ENCODE peak calls at places on chromosome 19, in ten cellular contexts. One of them, this sample, is unnamed.

GRCh38 chr19:43124360-43124759 is 41.9 kb upstream of the PSG2 start:
- DNase-seq in HT-29: peak
- DNase-seq in stimulated activated CD8-positive, alpha-beta memory T cell treated with anti-CD3 and anti-CD28 coated beads, Interleukin-15, amount 100 ng/mL, for 24 hours: no peak
- DNase-seq in GM06990: no peak
- DNase-seq in thoracic aorta: no peak
- DNase-seq in astrocyte of the cerebellum: no peak
- DNase-seq in GF-D8: no peak
- DNase-seq in stimulated activated CD4-positive, alpha-beta T cell treated with anti-CD3 and anti-CD28 coated beads, Interleukin-1b, Interleukin-23, amount 100 ng/mL, for 24 hours: no peak
- DNase-seq in caudate nucleus: no peak
- DNase-seq in iPS-NIHi11: peak
- DNase-seq in this sample: no peak

GRCh38 chr19:10105241-10106099 is 692 bp upstream of the PPAN start:
- DNase-seq in HT-29: no peak
- DNase-seq in stimulated activated CD8-positive, alpha-beta memory T cell treated with anti-CD3 and anti-CD28 coated beads, Interleukin-15, amount 100 ng/mL, for 24 hours: no peak
- DNase-seq in GM06990: no peak
- DNase-seq in thoracic aorta: no peak
- DNase-seq in astrocyte of the cerebellum: no peak
- DNase-seq in GF-D8: peak
- DNase-seq in stimulated activated CD4-positive, alpha-beta T cell treated with anti-CD3 and anti-CD28 coated beads, Interleukin-1b, Interleukin-23, amount 100 ng/mL, for 24 hours: no peak
- DNase-seq in caudate nucleus: no peak
- DNase-seq in iPS-NIHi11: no peak
- DNase-seq in this sample: no peak

GRCh38 chr19:50790898-50791562 is 815 bp downstream of the ACP4 start:
- DNase-seq in HT-29: no peak
- DNase-seq in stimulated activated CD8-positive, alpha-beta memory T cell treated with anti-CD3 and anti-CD28 coated beads, Interleukin-15, amount 100 ng/mL, for 24 hours: no peak
- DNase-seq in GM06990: no peak
- DNase-seq in thoracic aorta: no peak
- DNase-seq in astrocyte of the cerebellum: no peak
- DNase-seq in GF-D8: no peak
- DNase-seq in stimulated activated CD4-positive, alpha-beta T cell treated with anti-CD3 and anti-CD28 coated beads, Interleukin-1b, Interleukin-23, amount 100 ng/mL, for 24 hours: no peak
- DNase-seq in caudate nucleus: no peak
- DNase-seq in iPS-NIHi11: no peak
- DNase-seq in this sample: no peak

GRCh38 chr19:383922-384800 is 24.8 kb downstream of the C2CD4C start:
- DNase-seq in HT-29: no peak
- DNase-seq in stimulated activated CD8-positive, alpha-beta memory T cell treated with anti-CD3 and anti-CD28 coated beads, Interleukin-15, amount 100 ng/mL, for 24 hours: no peak
- DNase-seq in GM06990: no peak
- DNase-seq in thoracic aorta: no peak
- DNase-seq in astrocyte of the cerebellum: no peak
- DNase-seq in GF-D8: no peak
- DNase-seq in stimulated activated CD4-positive, alpha-beta T cell treated with anti-CD3 and anti-CD28 coated beads, Interleukin-1b, Interleukin-23, amount 100 ng/mL, for 24 hours: no peak
- DNase-seq in caudate nucleus: no peak
- DNase-seq in iPS-NIHi11: peak
- DNase-seq in this sample: no peak

GRCh38 chr19:15286688-15287355 is 45.5 kb downstream of the BRD4 start:
- DNase-seq in HT-29: no peak
- DNase-seq in stimulated activated CD8-positive, alpha-beta memory T cell treated with anti-CD3 and anti-CD28 coated beads, Interleukin-15, amount 100 ng/mL, for 24 hours: no peak
- DNase-seq in GM06990: no peak
- DNase-seq in thoracic aorta: no peak
- DNase-seq in astrocyte of the cerebellum: no peak
- DNase-seq in GF-D8: no peak
- DNase-seq in stimulated activated CD4-positive, alpha-beta T cell treated with anti-CD3 and anti-CD28 coated beads, Interleukin-1b, Interleukin-23, amount 100 ng/mL, for 24 hours: no peak
- DNase-seq in caudate nucleus: no peak
- DNase-seq in iPS-NIHi11: no peak
- DNase-seq in this sample: no peak

GRCh38 chr19:48480151-48480475 is 10.9 kb downstream of the CYTH2 start:
- DNase-seq in HT-29: no peak
- DNase-seq in stimulated activated CD8-positive, alpha-beta memory T cell treated with anti-CD3 and anti-CD28 coated beads, Interleukin-15, amount 100 ng/mL, for 24 hours: no peak
- DNase-seq in GM06990: no peak
- DNase-seq in thoracic aorta: no peak
- DNase-seq in astrocyte of the cerebellum: no peak
- DNase-seq in GF-D8: no peak
- DNase-seq in stimulated activated CD4-positive, alpha-beta T cell treated with anti-CD3 and anti-CD28 coated beads, Interleukin-1b, Interleukin-23, amount 100 ng/mL, for 24 hours: no peak
- DNase-seq in caudate nucleus: peak
- DNase-seq in iPS-NIHi11: peak
- DNase-seq in this sample: no peak

GRCh38 chr19:44605547-44605946 is 7.8 kb upstream of the IGSF23 start:
- DNase-seq in HT-29: no peak
- DNase-seq in stimulated activated CD8-positive, alpha-beta memory T cell treated with anti-CD3 and anti-CD28 coated beads, Interleukin-15, amount 100 ng/mL, for 24 hours: no peak
- DNase-seq in GM06990: no peak
- DNase-seq in thoracic aorta: no peak
- DNase-seq in astrocyte of the cerebellum: no peak
- DNase-seq in GF-D8: no peak
- DNase-seq in stimulated activated CD4-positive, alpha-beta T cell treated with anti-CD3 and anti-CD28 coated beads, Interleukin-1b, Interleukin-23, amount 100 ng/mL, for 24 hours: no peak
- DNase-seq in caudate nucleus: no peak
- DNase-seq in iPS-NIHi11: no peak
- DNase-seq in this sample: no peak

GRCh38 chr19:11230621-11231386 is 8.6 kb upstream of the ANGPTL8 start:
- DNase-seq in HT-29: no peak
- DNase-seq in stimulated activated CD8-positive, alpha-beta memory T cell treated with anti-CD3 and anti-CD28 coated beads, Interleukin-15, amount 100 ng/mL, for 24 hours: no peak
- DNase-seq in GM06990: no peak
- DNase-seq in thoracic aorta: no peak
- DNase-seq in astrocyte of the cerebellum: no peak
- DNase-seq in GF-D8: no peak
- DNase-seq in stimulated activated CD4-positive, alpha-beta T cell treated with anti-CD3 and anti-CD28 coated beads, Interleukin-1b, Interleukin-23, amount 100 ng/mL, for 24 hours: no peak
- DNase-seq in caudate nucleus: no peak
- DNase-seq in iPS-NIHi11: no peak
- DNase-seq in this sample: no peak

GRCh38 chr19:34261335-34262109 is 7.2 kb downstream of the GARRE1 start:
- DNase-seq in HT-29: no peak
- DNase-seq in stimulated activated CD8-positive, alpha-beta memory T cell treated with anti-CD3 and anti-CD28 coated beads, Interleukin-15, amount 100 ng/mL, for 24 hours: no peak
- DNase-seq in GM06990: no peak
- DNase-seq in thoracic aorta: no peak
- DNase-seq in astrocyte of the cerebellum: no peak
- DNase-seq in GF-D8: no peak
- DNase-seq in stimulated activated CD4-positive, alpha-beta T cell treated with anti-CD3 and anti-CD28 coated beads, Interleukin-1b, Interleukin-23, amount 100 ng/mL, for 24 hours: no peak
- DNase-seq in caudate nucleus: no peak
- DNase-seq in iPS-NIHi11: no peak
- DNase-seq in this sample: no peak

GRCh38 chr19:39405930-39406655 is 554 bp upstream of the ZFP36 start:
- DNase-seq in HT-29: no peak
- DNase-seq in stimulated activated CD8-positive, alpha-beta memory T cell treated with anti-CD3 and anti-CD28 coated beads, Interleukin-15, amount 100 ng/mL, for 24 hours: peak
- DNase-seq in GM06990: no peak
- DNase-seq in thoracic aorta: peak
- DNase-seq in astrocyte of the cerebellum: no peak
- DNase-seq in GF-D8: no peak
- DNase-seq in stimulated activated CD4-positive, alpha-beta T cell treated with anti-CD3 and anti-CD28 coated beads, Interleukin-1b, Interleukin-23, amount 100 ng/mL, for 24 hours: peak
- DNase-seq in caudate nucleus: no peak
- DNase-seq in iPS-NIHi11: no peak
- DNase-seq in this sample: no peak

GRCh38 chr19:10760268-10760944 is 42.5 kb downstream of the DNM2 start:
- DNase-seq in HT-29: no peak
- DNase-seq in stimulated activated CD8-positive, alpha-beta memory T cell treated with anti-CD3 and anti-CD28 coated beads, Interleukin-15, amount 100 ng/mL, for 24 hours: no peak
- DNase-seq in GM06990: peak
- DNase-seq in thoracic aorta: no peak
- DNase-seq in astrocyte of the cerebellum: no peak
- DNase-seq in GF-D8: peak
- DNase-seq in stimulated activated CD4-positive, alpha-beta T cell treated with anti-CD3 and anti-CD28 coated beads, Interleukin-1b, Interleukin-23, amount 100 ng/mL, for 24 hours: no peak
- DNase-seq in caudate nucleus: no peak
- DNase-seq in iPS-NIHi11: no peak
- DNase-seq in this sample: no peak

GRCh38 chr19:2491130-2491801 is 15.3 kb downstream of the GADD45B start:
- DNase-seq in HT-29: peak
- DNase-seq in stimulated activated CD8-positive, alpha-beta memory T cell treated with anti-CD3 and anti-CD28 coated beads, Interleukin-15, amount 100 ng/mL, for 24 hours: no peak
- DNase-seq in GM06990: peak
- DNase-seq in thoracic aorta: no peak
- DNase-seq in astrocyte of the cerebellum: peak
- DNase-seq in GF-D8: peak
- DNase-seq in stimulated activated CD4-positive, alpha-beta T cell treated with anti-CD3 and anti-CD28 coated beads, Interleukin-1b, Interleukin-23, amount 100 ng/mL, for 24 hours: no peak
- DNase-seq in caudate nucleus: no peak
- DNase-seq in iPS-NIHi11: no peak
- DNase-seq in this sample: no peak

GRCh38 chr19:38993271-38993670 is 17.7 kb upstream of the FBXO17 start:
- DNase-seq in HT-29: peak
- DNase-seq in stimulated activated CD8-positive, alpha-beta memory T cell treated with anti-CD3 and anti-CD28 coated beads, Interleukin-15, amount 100 ng/mL, for 24 hours: no peak
- DNase-seq in GM06990: no peak
- DNase-seq in thoracic aorta: no peak
- DNase-seq in astrocyte of the cerebellum: no peak
- DNase-seq in GF-D8: no peak
- DNase-seq in stimulated activated CD4-positive, alpha-beta T cell treated with anti-CD3 and anti-CD28 coated beads, Interleukin-1b, Interleukin-23, amount 100 ng/mL, for 24 hours: no peak
- DNase-seq in caudate nucleus: no peak
- DNase-seq in iPS-NIHi11: no peak
- DNase-seq in this sample: peak

GRCh38 chr19:13788991-13789390 is 6.3 kb upstream of the ZSWIM4 start:
- DNase-seq in HT-29: no peak
- DNase-seq in stimulated activated CD8-positive, alpha-beta memory T cell treated with anti-CD3 and anti-CD28 coated beads, Interleukin-15, amount 100 ng/mL, for 24 hours: no peak
- DNase-seq in GM06990: no peak
- DNase-seq in thoracic aorta: peak
- DNase-seq in astrocyte of the cerebellum: no peak
- DNase-seq in GF-D8: peak
- DNase-seq in stimulated activated CD4-positive, alpha-beta T cell treated with anti-CD3 and anti-CD28 coated beads, Interleukin-1b, Interleukin-23, amount 100 ng/mL, for 24 hours: no peak
- DNase-seq in caudate nucleus: no peak
- DNase-seq in iPS-NIHi11: no peak
- DNase-seq in this sample: no peak

GRCh38 chr19:2266183-2266993 is 10.2 kb upstream of the JSRP1 start:
- DNase-seq in HT-29: peak
- DNase-seq in stimulated activated CD8-positive, alpha-beta memory T cell treated with anti-CD3 and anti-CD28 coated beads, Interleukin-15, amount 100 ng/mL, for 24 hours: no peak
- DNase-seq in GM06990: peak
- DNase-seq in thoracic aorta: peak
- DNase-seq in astrocyte of the cerebellum: no peak
- DNase-seq in GF-D8: peak
- DNase-seq in stimulated activated CD4-positive, alpha-beta T cell treated with anti-CD3 and anti-CD28 coated beads, Interleukin-1b, Interleukin-23, amount 100 ng/mL, for 24 hours: no peak
- DNase-seq in caudate nucleus: no peak
- DNase-seq in iPS-NIHi11: no peak
- DNase-seq in this sample: no peak

GRCh38 chr19:18304496-18305312 is 18.2 kb downstream of the LSM4 start:
- DNase-seq in HT-29: peak
- DNase-seq in stimulated activated CD8-positive, alpha-beta memory T cell treated with anti-CD3 and anti-CD28 coated beads, Interleukin-15, amount 100 ng/mL, for 24 hours: no peak
- DNase-seq in GM06990: peak
- DNase-seq in thoracic aorta: peak
- DNase-seq in astrocyte of the cerebellum: no peak
- DNase-seq in GF-D8: peak
- DNase-seq in stimulated activated CD4-positive, alpha-beta T cell treated with anti-CD3 and anti-CD28 coated beads, Interleukin-1b, Interleukin-23, amount 100 ng/mL, for 24 hours: no peak
- DNase-seq in caudate nucleus: peak
- DNase-seq in iPS-NIHi11: peak
- DNase-seq in this sample: peak

GRCh38 chr19:49150106-49150943 is 4.9 kb downstream of the HRC start:
- DNase-seq in HT-29: peak
- DNase-seq in stimulated activated CD8-positive, alpha-beta memory T cell treated with anti-CD3 and anti-CD28 coated beads, Interleukin-15, amount 100 ng/mL, for 24 hours: no peak
- DNase-seq in GM06990: peak
- DNase-seq in thoracic aorta: no peak
- DNase-seq in astrocyte of the cerebellum: no peak
- DNase-seq in GF-D8: peak
- DNase-seq in stimulated activated CD4-positive, alpha-beta T cell treated with anti-CD3 and anti-CD28 coated beads, Interleukin-1b, Interleukin-23, amount 100 ng/mL, for 24 hours: no peak
- DNase-seq in caudate nucleus: peak
- DNase-seq in iPS-NIHi11: peak
- DNase-seq in this sample: no peak

GRCh38 chr19:37902668-37903067 is 3.7 kb downstream of the WDR87 start:
- DNase-seq in HT-29: peak
- DNase-seq in stimulated activated CD8-positive, alpha-beta memory T cell treated with anti-CD3 and anti-CD28 coated beads, Interleukin-15, amount 100 ng/mL, for 24 hours: peak
- DNase-seq in GM06990: peak
- DNase-seq in thoracic aorta: peak
- DNase-seq in astrocyte of the cerebellum: peak
- DNase-seq in GF-D8: peak
- DNase-seq in stimulated activated CD4-positive, alpha-beta T cell treated with anti-CD3 and anti-CD28 coated beads, Interleukin-1b, Interleukin-23, amount 100 ng/mL, for 24 hours: peak
- DNase-seq in caudate nucleus: peak
- DNase-seq in iPS-NIHi11: peak
- DNase-seq in this sample: peak

GRCh38 chr19:42548545-42548944 is 20.3 kb upstream of the CEACAM1 start:
- DNase-seq in HT-29: no peak
- DNase-seq in stimulated activated CD8-positive, alpha-beta memory T cell treated with anti-CD3 and anti-CD28 coated beads, Interleukin-15, amount 100 ng/mL, for 24 hours: no peak
- DNase-seq in GM06990: no peak
- DNase-seq in thoracic aorta: no peak
- DNase-seq in astrocyte of the cerebellum: no peak
- DNase-seq in GF-D8: no peak
- DNase-seq in stimulated activated CD4-positive, alpha-beta T cell treated with anti-CD3 and anti-CD28 coated beads, Interleukin-1b, Interleukin-23, amount 100 ng/mL, for 24 hours: no peak
- DNase-seq in caudate nucleus: no peak
- DNase-seq in iPS-NIHi11: peak
- DNase-seq in this sample: no peak

GRCh38 chr19:964761-965694 is 19.1 kb upstream of the WDR18 start:
- DNase-seq in HT-29: no peak
- DNase-seq in stimulated activated CD8-positive, alpha-beta memory T cell treated with anti-CD3 and anti-CD28 coated beads, Interleukin-15, amount 100 ng/mL, for 24 hours: no peak
- DNase-seq in GM06990: no peak
- DNase-seq in thoracic aorta: no peak
- DNase-seq in astrocyte of the cerebellum: no peak
- DNase-seq in GF-D8: no peak
- DNase-seq in stimulated activated CD4-positive, alpha-beta T cell treated with anti-CD3 and anti-CD28 coated beads, Interleukin-1b, Interleukin-23, amount 100 ng/mL, for 24 hours: no peak
- DNase-seq in caudate nucleus: no peak
- DNase-seq in iPS-NIHi11: no peak
- DNase-seq in this sample: no peak

GRCh38 chr19:46639356-46640061 is 3.5 kb upstream of the GNG8 start:
- DNase-seq in HT-29: no peak
- DNase-seq in stimulated activated CD8-positive, alpha-beta memory T cell treated with anti-CD3 and anti-CD28 coated beads, Interleukin-15, amount 100 ng/mL, for 24 hours: no peak
- DNase-seq in GM06990: no peak
- DNase-seq in thoracic aorta: no peak
- DNase-seq in astrocyte of the cerebellum: no peak
- DNase-seq in GF-D8: no peak
- DNase-seq in stimulated activated CD4-positive, alpha-beta T cell treated with anti-CD3 and anti-CD28 coated beads, Interleukin-1b, Interleukin-23, amount 100 ng/mL, for 24 hours: no peak
- DNase-seq in caudate nucleus: no peak
- DNase-seq in iPS-NIHi11: peak
- DNase-seq in this sample: no peak

GRCh38 chr19:39810424-39810823 is 23.5 kb downstream of the DYRK1B start:
- DNase-seq in HT-29: no peak
- DNase-seq in stimulated activated CD8-positive, alpha-beta memory T cell treated with anti-CD3 and anti-CD28 coated beads, Interleukin-15, amount 100 ng/mL, for 24 hours: no peak
- DNase-seq in GM06990: no peak
- DNase-seq in thoracic aorta: no peak
- DNase-seq in astrocyte of the cerebellum: no peak
- DNase-seq in GF-D8: no peak
- DNase-seq in stimulated activated CD4-positive, alpha-beta T cell treated with anti-CD3 and anti-CD28 coated beads, Interleukin-1b, Interleukin-23, amount 100 ng/mL, for 24 hours: no peak
- DNase-seq in caudate nucleus: no peak
- DNase-seq in iPS-NIHi11: no peak
- DNase-seq in this sample: no peak

GRCh38 chr19:48648134-48648533 is 2.1 kb upstream of the CA11 start:
- DNase-seq in HT-29: no peak
- DNase-seq in stimulated activated CD8-positive, alpha-beta memory T cell treated with anti-CD3 and anti-CD28 coated beads, Interleukin-15, amount 100 ng/mL, for 24 hours: no peak
- DNase-seq in GM06990: no peak
- DNase-seq in thoracic aorta: no peak
- DNase-seq in astrocyte of the cerebellum: no peak
- DNase-seq in GF-D8: no peak
- DNase-seq in stimulated activated CD4-positive, alpha-beta T cell treated with anti-CD3 and anti-CD28 coated beads, Interleukin-1b, Interleukin-23, amount 100 ng/mL, for 24 hours: no peak
- DNase-seq in caudate nucleus: no peak
- DNase-seq in iPS-NIHi11: no peak
- DNase-seq in this sample: no peak

GRCh38 chr19:46413262-46414031 is at the start of gene CCDC8:
- DNase-seq in HT-29: no peak
- DNase-seq in stimulated activated CD8-positive, alpha-beta memory T cell treated with anti-CD3 and anti-CD28 coated beads, Interleukin-15, amount 100 ng/mL, for 24 hours: no peak
- DNase-seq in GM06990: no peak
- DNase-seq in thoracic aorta: no peak
- DNase-seq in astrocyte of the cerebellum: peak
- DNase-seq in GF-D8: peak
- DNase-seq in stimulated activated CD4-positive, alpha-beta T cell treated with anti-CD3 and anti-CD28 coated beads, Interleukin-1b, Interleukin-23, amount 100 ng/mL, for 24 hours: no peak
- DNase-seq in caudate nucleus: no peak
- DNase-seq in iPS-NIHi11: peak
- DNase-seq in this sample: peak

GRCh38 chr19:11286312-11286974 is 9.5 kb upstream of the TSPAN16 start:
- DNase-seq in HT-29: no peak
- DNase-seq in stimulated activated CD8-positive, alpha-beta memory T cell treated with anti-CD3 and anti-CD28 coated beads, Interleukin-15, amount 100 ng/mL, for 24 hours: no peak
- DNase-seq in GM06990: no peak
- DNase-seq in thoracic aorta: no peak
- DNase-seq in astrocyte of the cerebellum: no peak
- DNase-seq in GF-D8: no peak
- DNase-seq in stimulated activated CD4-positive, alpha-beta T cell treated with anti-CD3 and anti-CD28 coated beads, Interleukin-1b, Interleukin-23, amount 100 ng/mL, for 24 hours: no peak
- DNase-seq in caudate nucleus: no peak
- DNase-seq in iPS-NIHi11: no peak
- DNase-seq in this sample: no peak

GRCh38 chr19:6963937-6964336 is 57.3 kb downstream of the MBD3L2B start:
- DNase-seq in HT-29: peak
- DNase-seq in stimulated activated CD8-positive, alpha-beta memory T cell treated with anti-CD3 and anti-CD28 coated beads, Interleukin-15, amount 100 ng/mL, for 24 hours: peak
- DNase-seq in GM06990: no peak
- DNase-seq in thoracic aorta: no peak
- DNase-seq in astrocyte of the cerebellum: no peak
- DNase-seq in GF-D8: no peak
- DNase-seq in stimulated activated CD4-positive, alpha-beta T cell treated with anti-CD3 and anti-CD28 coated beads, Interleukin-1b, Interleukin-23, amount 100 ng/mL, for 24 hours: peak
- DNase-seq in caudate nucleus: no peak
- DNase-seq in iPS-NIHi11: no peak
- DNase-seq in this sample: no peak

GRCh38 chr19:13920940-13921744 is 15.1 kb downstream of the CC2D1A start:
- DNase-seq in HT-29: peak
- DNase-seq in stimulated activated CD8-positive, alpha-beta memory T cell treated with anti-CD3 and anti-CD28 coated beads, Interleukin-15, amount 100 ng/mL, for 24 hours: no peak
- DNase-seq in GM06990: no peak
- DNase-seq in thoracic aorta: no peak
- DNase-seq in astrocyte of the cerebellum: no peak
- DNase-seq in GF-D8: no peak
- DNase-seq in stimulated activated CD4-positive, alpha-beta T cell treated with anti-CD3 and anti-CD28 coated beads, Interleukin-1b, Interleukin-23, amount 100 ng/mL, for 24 hours: no peak
- DNase-seq in caudate nucleus: no peak
- DNase-seq in iPS-NIHi11: peak
- DNase-seq in this sample: no peak

GRCh38 chr19:7191946-7192691 is 102.1 kb downstream of the INSR start:
- DNase-seq in HT-29: no peak
- DNase-seq in stimulated activated CD8-positive, alpha-beta memory T cell treated with anti-CD3 and anti-CD28 coated beads, Interleukin-15, amount 100 ng/mL, for 24 hours: no peak
- DNase-seq in GM06990: peak
- DNase-seq in thoracic aorta: no peak
- DNase-seq in astrocyte of the cerebellum: no peak
- DNase-seq in GF-D8: peak
- DNase-seq in stimulated activated CD4-positive, alpha-beta T cell treated with anti-CD3 and anti-CD28 coated beads, Interleukin-1b, Interleukin-23, amount 100 ng/mL, for 24 hours: no peak
- DNase-seq in caudate nucleus: no peak
- DNase-seq in iPS-NIHi11: no peak
- DNase-seq in this sample: no peak